ENCODE peak calls at places on chromosome 14, in six cellular contexts. O is hepatocyte, P is tibial nerve, D is PC-9, M is endodermal cell, I is left ventricle myocardium inferior. C is an unnamed sample. For H3K4me1, the result is how much of the 10 kb centered on the place peaks cover.

GRCh38 chr14:49463146-49463545 is 123.0 kb downstream of the RPS29 start:
- DNase-seq in O (no peak), P (no peak), D (no peak), M (no peak), I (no peak), C (no peak)

GRCh38 chr14:95432152-95433093 is 84.0 kb downstream of the SYNE3 start:
- DNase-seq in O (peak), P (peak), D (no peak), M (peak), I (peak), C (no peak)

GRCh38 chr14:59377485-59377884 is 87.7 kb downstream of the GPR135 start:
- DNase-seq in O (no peak), P (no peak), D (no peak), M (no peak), I (no peak), C (no peak)

GRCh38 chr14:105841022-105842009 is 314.9 kb downstream of the TMEM121 start:
- DNase-seq in O (no peak), P (no peak), D (no peak), M (peak), I (no peak), C (no peak)

GRCh38 chr14:53955671-53956426 is 776 bp downstream of the BMP4 start:
- DNase-seq in O (peak), P (no peak), D (peak), M (peak), I (peak), C (peak)

GRCh38 chr14:34835312-34835711 is 39.8 kb downstream of the BAZ1A start:
- DNase-seq in O (no peak), P (no peak), D (no peak), M (no peak), I (no peak), C (no peak)

GRCh38 chr14:79570648-79571047 is 640.7 kb downstream of the DIO2 start:
- DNase-seq in O (no peak), P (no peak), D (no peak), M (no peak), I (no peak), C (no peak)

GRCh38 chr14:96102071-96102856 is 63.1 kb downstream of the C14orf132 start:
- DNase-seq in O (no peak), P (no peak), D (no peak), M (peak), I (no peak), C (no peak)

GRCh38 chr14:96136361-96136760 is 68.3 kb upstream of the BDKRB2 start:
- DNase-seq in O (peak), P (no peak), D (peak), M (no peak), I (no peak), C (no peak)

GRCh38 chr14:106872619-106873446 is 1346.5 kb downstream of the TMEM121 start:
- DNase-seq in O (no peak), P (peak), D (peak), M (peak), I (peak), C (peak)

GRCh38 chr14:75905505-75905904 is 76.3 kb downstream of the TGFB3 start:
- DNase-seq in O (peak), P (peak), D (no peak), M (no peak), I (peak), C (no peak)

GRCh38 chr14:24999157-24999556 is 50.8 kb downstream of the STXBP6 start:
- DNase-seq in O (no peak), P (no peak), D (no peak), M (no peak), I (no peak), C (no peak)

GRCh38 chr14:23494223-23494622 is 24.7 kb downstream of the NGDN start:
- DNase-seq in O (peak), P (no peak), D (no peak), M (peak), I (no peak), C (no peak)

GRCh38 chr14:73472182-73473114 is 14.1 kb upstream of the NUMB start:
- DNase-seq in O (peak), P (peak), D (peak), M (no peak), I (no peak), C (no peak)

GRCh38 chr14:33210304-33210703 is 271.6 kb downstream of the NPAS3 start:
- DNase-seq in O (peak), P (no peak), D (no peak), M (peak), I (no peak), C (no peak)

GRCh38 chr14:26549571-26549970 is 48.3 kb downstream of the NOVA1 start:
- DNase-seq in O (no peak), P (no peak), D (no peak), M (no peak), I (no peak), C (no peak)

GRCh38 chr14:58705066-58705465 is 67.3 kb downstream of the DACT1 start:
- DNase-seq in O (no peak), P (peak), D (no peak), M (no peak), I (peak), C (peak)

GRCh38 chr14:63300854-63301253 is 17.9 kb downstream of the GPHB5 start:
- DNase-seq in O (no peak), P (no peak), D (no peak), M (no peak), I (no peak), C (no peak)

GRCh38 chr14:33569844-33570716 is 380.8 kb downstream of the EGLN3 start:
- DNase-seq in O (no peak), P (no peak), D (no peak), M (no peak), I (no peak), C (no peak)

GRCh38 chr14:75452900-75453816 is 25.3 kb downstream of the JDP2 start:
- DNase-seq in O (peak), P (peak), D (peak), M (peak), I (peak), C (peak)

GRCh38 chr14:34174973-34175372 is 224.1 kb upstream of the EGLN3 start:
- DNase-seq in O (no peak), P (no peak), D (no peak), M (no peak), I (no peak), C (no peak)

GRCh38 chr14:78788467-78789360 is 618.5 kb downstream of the NRXN3 start:
- DNase-seq in O (no peak), P (no peak), D (no peak), M (no peak), I (no peak), C (no peak)

GRCh38 chr14:70555890-70556289 is 21.1 kb upstream of the ADAM20 start:
- DNase-seq in O (no peak), P (no peak), D (no peak), M (peak), I (peak), C (no peak)

GRCh38 chr14:56945291-56945690 is 135.0 kb upstream of the OTX2 start:
- DNase-seq in O (no peak), P (no peak), D (no peak), M (no peak), I (no peak), C (no peak)

GRCh38 chr14:79064200-79064599 is 894.0 kb downstream of the NRXN3 start:
- DNase-seq in O (no peak), P (no peak), D (no peak), M (no peak), I (no peak), C (no peak)

GRCh38 chr14:36820901-36821300 is 159.2 kb downstream of the PAX9 start:
- DNase-seq in O (no peak), P (no peak), D (no peak), M (no peak), I (no peak), C (no peak)

GRCh38 chr14:34040765-34041164 is 89.9 kb upstream of the EGLN3 start:
- DNase-seq in O (no peak), P (no peak), D (no peak), M (no peak), I (no peak), C (no peak)

GRCh38 chr14:49769171-49769570 is 1.2 kb downstream of the KLHDC2 start:
- DNase-seq in O (no peak), P (no peak), D (peak), M (no peak), I (no peak), C (no peak)

GRCh38 chr14:105203701-105204100 is 22.6 kb upstream of the NUDT14 start:
- DNase-seq in O (no peak), P (no peak), D (no peak), M (no peak), I (no peak), C (no peak)

GRCh38 chr14:94291906-94292525 is 1.1 kb downstream of the SERPINA10 start:
- DNase-seq in O (no peak), P (no peak), D (no peak), M (no peak), I (no peak), C (no peak)

GRCh38 chr14:61652526-61653262 is 42.6 kb upstream of the HIF1A start:
- DNase-seq in O (peak), P (no peak), D (no peak), M (no peak), I (no peak), C (no peak)

DNA sequence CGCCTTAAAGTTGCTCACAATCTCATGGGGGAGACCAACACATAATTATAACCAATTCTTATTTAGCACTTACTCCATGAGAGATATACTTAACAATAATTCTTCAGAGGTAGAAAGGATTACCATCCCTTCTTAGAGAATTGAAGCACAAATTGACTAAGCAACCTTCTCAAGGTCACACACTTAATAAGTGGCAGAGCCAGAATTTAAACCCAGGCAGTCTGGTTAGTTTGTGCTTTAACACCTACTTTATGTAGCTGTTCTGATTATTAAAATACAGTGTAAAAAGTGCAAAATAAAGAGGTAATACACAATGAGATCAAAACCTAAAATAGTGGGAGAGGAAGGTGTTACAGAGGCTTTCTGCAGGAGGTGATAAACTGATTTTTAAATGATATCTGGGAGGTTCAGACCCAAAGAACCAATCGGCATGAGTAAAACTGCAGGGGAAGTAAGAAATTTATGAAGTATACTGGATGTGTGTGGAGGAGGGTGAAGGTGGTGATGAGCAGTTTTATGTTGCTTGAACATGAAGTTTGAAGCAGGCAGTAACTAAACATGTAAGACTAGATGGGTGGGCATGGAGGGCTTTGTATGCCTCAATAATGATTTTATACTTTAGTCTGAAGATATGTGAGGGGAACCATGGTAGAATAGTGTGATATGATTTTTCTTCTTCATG is 5.7 kb downstream of the ZBTB1 start:
- DNase-seq in O (no peak), P (no peak), D (no peak), M (no peak), I (no peak), C (no peak)
- H3K4me1 ChIP-seq in O (under half), P (under half), D (half or more), M (under half), I (half or more), C (half or more)

DNA sequence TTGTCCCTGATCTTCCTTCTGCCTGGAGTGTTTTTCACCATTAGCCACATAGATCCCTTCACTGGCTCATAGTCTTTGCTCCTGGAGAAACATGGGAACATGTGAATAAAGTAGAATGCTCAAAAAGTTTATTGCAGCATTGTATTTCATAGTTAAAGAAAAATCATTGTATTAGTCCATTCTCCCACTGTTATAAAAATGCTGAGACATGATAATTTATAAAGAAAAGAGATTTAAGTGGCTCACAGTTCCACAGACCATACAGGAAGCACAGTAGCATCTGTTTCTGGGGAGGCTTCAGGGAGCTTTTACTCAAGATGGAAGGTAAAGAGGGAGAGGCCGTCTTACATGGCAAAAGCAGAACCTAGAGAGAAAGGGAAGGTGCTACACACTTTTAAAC is 238.3 kb upstream of the OR4E1 start:
- DNase-seq in O (no peak), P (no peak), D (no peak), M (no peak), I (no peak), C (no peak)
- H3K4me3 ChIP-seq in O (no peak), P (no peak), D (no peak), M (no peak), I (no peak), C (no peak)

GRCh38 chr14:98138666-98139065 is 1133.3 kb downstream of the BCL11B start:
- DNase-seq in O (peak), P (no peak), D (no peak), M (peak), I (no peak), C (no peak)
- H3K4me1 ChIP-seq in O (under half), P (under half), D (under half), M (under half), I (under half), C (under half)

GRCh38 chr14:39422243-39422642 is 10.0 kb downstream of the FBXO33 start:
- DNase-seq in O (no peak), P (no peak), D (no peak), M (no peak), I (no peak), C (no peak)
- H3K4me3 ChIP-seq in O (no peak), P (no peak), D (no peak), M (no peak), I (no peak), C (no peak)

GRCh38 chr14:69046468-69046867 is 67.4 kb upstream of the ACTN1 start:
- DNase-seq in O (peak), P (peak), D (no peak), M (no peak), I (no peak), C (no peak)
- H3K4me1 ChIP-seq in O (half or more), P (under half), D (under half), M (under half), I (half or more), C (half or more)

DNA sequence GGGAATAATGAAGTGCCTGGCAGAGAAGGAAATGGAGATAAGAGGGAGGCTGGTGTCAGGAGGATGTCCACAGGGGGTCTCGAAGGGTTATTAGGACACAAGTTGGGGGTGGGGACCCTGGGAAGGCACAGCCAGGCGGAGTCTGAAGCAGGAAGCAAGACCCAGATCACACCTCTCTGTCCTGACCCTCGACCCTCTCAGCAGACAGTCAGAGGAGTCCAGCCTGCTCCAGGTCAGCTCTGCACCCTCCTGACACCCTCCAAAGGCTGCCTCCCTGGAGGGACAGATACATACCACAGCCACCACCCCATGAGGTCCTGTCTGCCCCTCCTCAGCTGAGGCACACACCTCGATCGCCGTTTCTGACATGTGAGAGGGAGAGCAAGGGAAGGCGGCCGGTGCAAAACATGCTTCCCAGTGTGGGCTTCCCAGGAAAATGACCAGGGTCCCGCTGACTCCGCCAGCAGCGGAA is 9.0 kb downstream of the BCL11B start:
- DNase-seq in O (no peak), P (no peak), D (no peak), M (peak), I (no peak), C (no peak)
- H3K4me3 ChIP-seq in O (no peak), P (no peak), D (no peak), M (peak), I (no peak), C (no peak)

GRCh38 chr14:80844872-80845271 is 96.7 kb downstream of the CEP128 start:
- DNase-seq in O (no peak), P (no peak), D (no peak), M (no peak), I (no peak), C (no peak)

GRCh38 chr14:80845877-80846276 is 95.7 kb downstream of the CEP128 start:
- DNase-seq in O (no peak), P (no peak), D (no peak), M (no peak), I (no peak), C (no peak)

GRCh38 chr14:80847093-80847492 is 94.4 kb downstream of the CEP128 start:
- DNase-seq in O (no peak), P (no peak), D (no peak), M (no peak), I (no peak), C (no peak)

GRCh38 chr14:80850197-80850814 is 91.2 kb downstream of the CEP128 start:
- DNase-seq in O (peak), P (no peak), D (no peak), M (no peak), I (no peak), C (no peak)
- H3K4me1 ChIP-seq in O (under half), P (under half), D (under half), M (under half), I (under half), C (under half)

GRCh38 chr14:103697601-103698379 is 17.5 kb downstream of the XRCC3 start:
- DNase-seq in O (no peak), P (no peak), D (no peak), M (no peak), I (peak), C (peak)

GRCh38 chr14:103697196-103697595 is 18.1 kb downstream of the XRCC3 start:
- DNase-seq in O (no peak), P (no peak), D (no peak), M (no peak), I (no peak), C (no peak)

GRCh38 chr14:103699901-103700752 is 15.1 kb downstream of the XRCC3 start:
- DNase-seq in O (no peak), P (no peak), D (no peak), M (no peak), I (peak), C (peak)

GRCh38 chr14:103699261-103699661 is 16.0 kb downstream of the XRCC3 start:
- DNase-seq in O (no peak), P (no peak), D (no peak), M (no peak), I (no peak), C (peak)

DNA sequence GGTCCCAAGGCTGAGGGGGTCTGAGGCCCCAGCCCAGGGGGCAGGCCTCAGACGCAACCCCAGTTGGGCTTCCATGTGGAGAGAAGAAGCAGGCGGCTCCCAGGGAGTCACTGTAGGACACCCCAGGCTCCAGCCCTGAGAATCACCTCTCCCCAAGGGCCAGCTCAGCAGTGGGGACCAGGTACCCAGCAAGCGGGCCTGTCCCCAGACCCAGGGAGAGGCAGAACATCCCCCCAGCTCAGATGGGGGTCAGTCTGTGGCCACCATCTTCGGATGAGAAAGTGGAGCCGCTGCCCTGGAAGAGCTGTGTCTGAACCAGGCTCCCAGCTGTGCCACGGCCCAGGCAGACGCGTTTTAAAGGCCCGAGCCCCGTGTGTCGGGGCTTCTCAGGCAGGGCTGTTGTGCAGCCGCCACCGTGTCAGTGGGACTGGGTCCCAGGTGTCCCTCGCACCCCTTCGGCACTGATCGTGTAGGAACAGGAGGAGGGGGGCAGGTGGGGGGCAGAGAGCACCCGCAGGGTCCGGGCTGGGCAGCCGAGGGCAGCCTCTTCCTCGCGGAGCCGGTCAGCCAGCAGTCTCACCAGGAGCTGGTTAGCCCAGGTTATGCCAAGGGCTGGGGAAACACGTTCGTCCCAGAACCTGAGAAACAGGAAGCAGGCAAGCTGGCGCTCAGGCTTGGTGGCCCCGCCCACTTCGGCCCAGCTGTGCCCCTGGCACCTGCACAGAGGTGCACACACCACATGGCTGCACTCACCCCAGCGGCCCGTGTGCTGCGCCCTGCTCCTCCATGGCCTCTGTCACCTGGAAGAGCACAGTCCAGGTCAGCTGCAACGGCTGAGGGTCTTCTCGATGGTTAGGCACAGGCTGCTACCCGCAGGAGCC is 16.6 kb downstream of the XRCC3 start:
- DNase-seq in O (no peak), P (no peak), D (no peak), M (no peak), I (peak), C (peak)
- H3K4me3 ChIP-seq in O (no peak), P (no peak), D (no peak), M (no peak), I (no peak), C (no peak)

C was measured in psoas muscle.